ENCODE peak calls at places on chromosomes 4 and X, in six cellular contexts. V, M, D, N, U and X are unnamed samples. For H3K36me3, the result is how much of the 10 kb centered on the place peaks cover.

GRCh38 chrX:20527458-20528099 is 260.9 kb upstream of the RPS6KA3 start:
- DNase-seq in U (no peak), D (peak), N (peak), V (no peak), M (no peak), X (no peak)

GRCh38 chr4:41719417-41719816 is 29.1 kb downstream of the PHOX2B start:
- DNase-seq in M (no peak), N (no peak), D (no peak), V (no peak), U (no peak), X (no peak)

GRCh38 chr4:147842573-147842972 is 110.7 kb downstream of the ARHGAP10 start:
- DNase-seq in D (no peak), N (peak), V (peak), U (peak), M (peak), X (no peak)

GRCh38 chr4:183738081-183738673 is 79.1 kb downstream of the TRAPPC11 start:
- DNase-seq in D (no peak), M (peak), U (no peak), N (peak), V (no peak), X (no peak)

GRCh38 chr4:39698424-39699009 is 581 bp downstream of the UBE2K start:
- DNase-seq in D (peak), N (peak), V (no peak), U (no peak), M (peak), X (no peak)

GRCh38 chr4:36348403-36348938 is 67.1 kb downstream of the DTHD1 start:
- DNase-seq in V (no peak), D (no peak), M (no peak), U (no peak), N (no peak), X (no peak)

GRCh38 chr4:184329235-184330007 is 111.7 kb upstream of the ENPP6 start:
- DNase-seq in N (peak), M (no peak), V (no peak), D (no peak), U (no peak), X (no peak)

GRCh38 chr4:121256346-121256745 is 92.2 kb upstream of the TNIP3 start:
- DNase-seq in V (no peak), D (no peak), M (no peak), U (peak), N (peak), X (no peak)

GRCh38 chrX:27591938-27592337 is 1.8 kb downstream of the DCAF8L2 start:
- DNase-seq in U (no peak), V (no peak), M (no peak), D (no peak), N (no peak), X (no peak)

GRCh38 chr4:153804742-153805141 is 15.9 kb upstream of the SFRP2 start:
- DNase-seq in V (no peak), D (no peak), U (no peak), M (no peak), N (no peak), X (no peak)

GRCh38 chr4:108170729-108171540 is 2.2 kb upstream of the LEF1 start:
- DNase-seq in V (no peak), U (no peak), D (no peak), N (no peak), M (no peak), X (no peak)

GRCh38 chr4:143188325-143189088 is 3.8 kb downstream of the USP38 start:
- DNase-seq in M (no peak), V (no peak), U (no peak), D (no peak), N (no peak), X (no peak)

GRCh38 chrX:69203367-69204037 is 38.2 kb upstream of the PJA1 start:
- DNase-seq in N (no peak), V (no peak), D (no peak), U (no peak), M (no peak), X (no peak)

GRCh38 chr4:159677521-159677920 is 574.6 kb downstream of the RAPGEF2 start:
- DNase-seq in V (no peak), M (no peak), U (peak), N (peak), D (no peak), X (no peak)

GRCh38 chrX:3576886-3577516 is 136.4 kb downstream of the PRKX start:
- DNase-seq in U (no peak), V (no peak), D (no peak), M (peak), N (peak), X (no peak)

GRCh38 chrX:115373308-115373707 is 83.8 kb downstream of the LUZP4 start:
- DNase-seq in N (no peak), M (no peak), V (no peak), U (no peak), D (no peak), X (no peak)

GRCh38 chrX:155263854-155264628 is at the start of gene RAB39B:
- DNase-seq in N (peak), U (peak), D (peak), M (peak), V (no peak), X (peak)

GRCh38 chr4:100799767-100800539 is 282.1 kb upstream of the EMCN start:
- DNase-seq in D (no peak), M (no peak), V (no peak), U (no peak), N (no peak), X (no peak)

GRCh38 chr4:162894387-162894786 is 272.3 kb downstream of the NAF1 start:
- DNase-seq in M (no peak), D (no peak), V (no peak), N (no peak), U (no peak), X (no peak)

GRCh38 chr4:22962186-22962786 is 269.5 kb downstream of the GBA3 start:
- DNase-seq in D (no peak), U (peak), N (peak), M (no peak), V (peak), X (peak)

GRCh38 chrX:103782640-103783039 is 6.0 kb downstream of the PLP1 start:
- DNase-seq in M (no peak), U (no peak), N (no peak), D (no peak), V (no peak), X (no peak)

GRCh38 chr4:62460329-62460728 is 1260.2 kb downstream of the ADGRL3 start:
- DNase-seq in M (no peak), N (no peak), V (no peak), U (no peak), D (no peak), X (no peak)

GRCh38 chr4:38870098-38870850 is 2.7 kb downstream of the FAM114A1 start:
- DNase-seq in N (no peak), M (no peak), V (no peak), D (no peak), U (no peak), X (no peak)

GRCh38 chr4:25477251-25477650 is 100.2 kb downstream of the ANAPC4 start:
- DNase-seq in D (no peak), N (no peak), V (no peak), U (peak), M (no peak), X (no peak)

GRCh38 chr4:123599920-123600394 is 203.4 kb downstream of the SPRY1 start:
- DNase-seq in D (peak), U (peak), N (peak), M (peak), V (peak), X (peak)

GRCh38 chr4:147707892-147708672 is 23.8 kb upstream of the ARHGAP10 start:
- DNase-seq in M (peak), D (peak), N (peak), V (peak), U (peak), X (no peak)

GRCh38 chr4:39814403-39815185 is 116.7 kb downstream of the UBE2K start:
- DNase-seq in V (no peak), D (no peak), M (no peak), N (peak), U (peak), X (no peak)

GRCh38 chr4:76208005-76208765 is 5.4 kb downstream of the SCARB2 start:
- DNase-seq in U (peak), N (peak), D (peak), M (peak), V (no peak), X (no peak)

GRCh38 chr4:10673817-10674369 is 10.7 kb downstream of the CLNK start:
- DNase-seq in V (no peak), M (no peak), U (no peak), D (no peak), N (no peak), X (no peak)

GRCh38 chrX:14039344-14039743 is 9.7 kb upstream of the GEMIN8 start:
- DNase-seq in D (peak), N (peak), V (peak), U (peak), M (no peak), X (no peak)

DNA sequence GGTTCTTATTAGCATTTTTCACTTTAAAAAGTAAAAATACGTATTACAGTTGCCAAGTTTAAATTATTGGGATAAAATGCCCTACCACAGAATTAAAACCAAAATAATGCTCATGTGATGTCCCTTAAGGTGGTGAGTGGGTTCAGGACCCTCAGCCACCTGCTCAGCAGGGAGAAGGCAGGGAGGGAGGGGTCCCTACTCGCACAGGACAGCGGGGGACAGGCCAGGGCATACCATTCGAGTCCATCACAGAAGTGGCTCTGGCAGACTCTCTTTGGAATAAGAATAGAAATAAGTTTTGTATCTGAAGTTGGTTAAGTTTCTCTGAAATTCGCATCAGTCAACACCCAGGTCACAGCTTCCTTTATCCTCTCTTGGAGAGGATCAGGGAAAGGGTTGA is 37.7 kb downstream of the NOP14 start:
- DNase-seq in M (no peak), V (no peak), N (no peak), D (no peak), U (no peak), X (no peak)
- H3K36me3 ChIP-seq in M (half or more), V (half or more), N (under half), D (under half), U (under half), X (under half)

DNA sequence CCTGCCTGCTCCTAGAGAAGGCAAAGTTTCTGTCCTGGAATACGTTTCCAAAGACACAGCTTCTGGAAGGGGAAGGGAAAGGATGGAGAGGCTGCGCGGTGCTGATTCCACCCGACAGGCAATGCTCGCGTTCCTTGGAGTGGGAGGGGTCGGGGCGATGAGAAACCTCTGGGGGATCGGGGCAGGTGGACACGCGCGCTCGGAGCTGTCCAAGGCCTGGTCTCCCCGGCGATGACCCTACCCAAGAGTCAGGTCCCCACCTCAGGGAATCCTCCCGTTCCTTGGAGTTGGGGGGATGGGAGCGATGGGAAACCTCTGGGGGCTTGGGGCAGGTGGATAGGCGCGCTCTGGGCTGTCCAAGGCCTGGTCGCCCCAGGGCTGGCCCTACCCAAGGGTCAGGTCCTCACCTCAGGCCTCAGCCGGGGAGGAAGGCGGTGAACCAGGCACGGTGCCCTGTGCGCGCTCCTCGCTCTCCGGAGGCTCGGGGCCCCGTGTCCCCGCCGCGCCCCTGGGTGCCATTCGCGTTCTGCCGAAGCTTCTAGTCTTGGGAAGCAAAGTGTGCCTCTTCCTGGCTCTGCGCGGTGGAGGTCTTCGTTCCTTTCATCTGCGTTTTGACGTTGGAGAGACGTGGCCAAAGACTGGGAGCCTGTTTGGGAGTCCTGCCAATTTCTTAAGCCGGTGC is 10.6 kb upstream of the SHOX start:
- DNase-seq in N (no peak), M (no peak), V (no peak), U (no peak), D (no peak), X (no peak)
- H3K36me3 ChIP-seq in N (under half), M (under half), V (under half), U (under half), D (under half), X (under half)

GRCh38 chr4:1209821-1210220 is 37.4 kb upstream of the SPON2 start:
- DNase-seq in M (peak), U (no peak), D (peak), N (peak), V (peak), X (no peak)
- H3K36me3 ChIP-seq in M (under half), U (under half), D (under half), N (under half), V (under half), X (under half)

DNA sequence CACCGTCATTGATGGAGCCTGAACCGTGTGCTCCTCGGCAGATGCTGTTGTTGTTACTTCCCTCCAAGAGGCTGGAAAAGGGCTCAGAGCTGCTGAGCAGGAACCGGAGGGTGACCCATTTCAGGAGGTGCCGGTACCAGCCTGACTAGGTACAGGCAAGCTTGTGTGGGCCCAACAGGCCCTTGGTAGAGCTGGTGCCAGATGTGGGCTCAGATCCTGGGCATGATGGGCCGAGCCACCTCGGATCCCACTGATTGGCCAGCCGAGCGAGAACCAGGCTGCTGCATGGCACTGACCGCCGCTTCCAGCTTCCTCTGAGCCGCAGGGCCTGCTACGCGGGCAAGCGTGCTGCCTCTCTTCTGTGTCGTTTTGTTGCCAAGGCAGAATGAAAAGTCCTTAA is 33.7 kb downstream of the NOP14 start:
- DNase-seq in D (no peak), U (no peak), V (no peak), N (no peak), M (no peak), X (no peak)
- H3K36me3 ChIP-seq in D (under half), U (half or more), V (half or more), N (under half), M (half or more), X (under half)

GRCh38 chr4:73127839-73128448 is 58.4 kb upstream of the COX18 start:
- DNase-seq in M (no peak), N (peak), D (peak), U (peak), V (no peak), X (no peak)

GRCh38 chr4:73133784-73134183 is 64.3 kb upstream of the COX18 start:
- DNase-seq in N (no peak), U (no peak), D (no peak), M (no peak), V (no peak), X (no peak)

GRCh38 chr4:73137121-73137520 is 67.6 kb upstream of the COX18 start:
- DNase-seq in M (no peak), V (no peak), D (no peak), U (no peak), N (no peak), X (no peak)

GRCh38 chr4:73129319-73129718 is 59.8 kb upstream of the COX18 start:
- DNase-seq in N (no peak), M (no peak), V (no peak), D (no peak), U (no peak), X (no peak)

DNA sequence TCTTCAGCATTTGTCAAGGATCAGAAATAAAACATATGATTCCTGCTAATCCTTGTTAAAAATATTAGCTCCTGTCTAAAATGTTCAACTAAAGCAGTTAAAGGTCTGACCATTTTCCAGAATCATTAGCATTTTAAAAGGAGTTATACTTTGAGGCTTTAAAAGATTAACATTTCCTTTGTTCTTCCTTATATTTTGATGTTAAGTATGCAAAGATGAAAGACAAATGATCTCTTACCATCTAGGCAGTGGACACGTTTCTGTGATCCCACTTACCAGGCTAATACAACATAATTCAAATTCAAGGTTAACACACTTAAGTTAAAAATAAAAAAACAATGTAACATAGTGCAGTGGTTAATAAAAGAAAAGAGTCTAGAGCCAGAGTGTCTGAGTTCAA is 61.8 kb upstream of the COX18 start:
- DNase-seq in V (no peak), M (no peak), D (no peak), N (no peak), U (no peak), X (no peak)
- H3K36me3 ChIP-seq in V (half or more), M (half or more), D (half or more), N (half or more), U (under half), X (under half)

GRCh38 chr4:47863486-47863885 is 25.6 kb upstream of the CORIN start:
- DNase-seq in U (peak), N (no peak), V (no peak), M (no peak), D (no peak), X (no peak)
- H3K36me3 ChIP-seq in U (under half), N (under half), V (under half), M (under half), D (under half), X (under half)

DNA sequence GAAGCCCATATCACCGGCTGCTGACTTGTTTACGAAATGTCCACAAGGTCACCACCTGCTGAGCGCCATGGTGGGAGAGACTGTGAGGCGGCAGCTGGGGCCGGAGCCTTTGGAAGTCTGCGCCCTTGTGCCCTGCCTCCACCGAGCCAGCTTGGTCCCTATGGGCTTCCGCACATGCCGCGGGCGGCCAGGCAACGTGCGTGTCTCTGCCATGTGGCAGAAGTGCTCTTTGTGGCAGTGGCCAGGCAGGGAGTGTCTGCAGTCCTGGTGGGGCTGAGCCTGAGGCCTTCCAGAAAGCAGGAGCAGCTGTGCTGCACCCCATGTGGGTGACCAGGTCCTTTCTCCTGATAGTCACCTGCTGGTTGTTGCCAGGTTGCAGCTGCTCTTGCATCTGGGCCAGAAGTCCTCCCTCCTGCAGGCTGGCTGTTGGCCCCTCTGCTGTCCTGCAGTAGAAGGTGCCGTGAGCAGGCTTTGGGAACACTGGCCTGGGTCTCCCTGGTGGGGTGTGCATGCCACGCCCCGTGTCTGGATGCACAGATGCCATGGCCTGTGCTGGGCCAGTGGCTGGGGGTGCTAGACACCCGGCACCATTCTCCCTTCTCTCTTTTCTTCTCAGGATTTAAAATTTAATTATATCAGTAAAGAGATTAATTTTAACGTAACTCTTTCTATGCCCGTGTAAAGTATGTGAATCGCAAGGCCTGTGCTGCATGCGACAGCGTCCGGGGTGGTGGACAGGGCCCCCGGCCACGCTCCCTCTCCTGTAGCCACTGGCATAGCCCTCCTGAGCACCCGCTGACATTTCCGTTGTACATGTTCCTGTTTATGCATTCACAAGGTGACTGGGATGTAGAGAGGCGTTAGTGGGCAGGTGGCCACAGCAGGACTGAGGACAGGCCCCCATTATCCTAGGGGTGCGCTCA is 8.7 kb upstream of the MSANTD1 start:
- DNase-seq in D (peak), N (no peak), M (no peak), V (no peak), U (no peak), X (no peak)
- H3K36me3 ChIP-seq in D (under half), N (under half), M (under half), V (under half), U (under half), X (under half)